ENCODE peak calls at places on chromosomes 11 and 22, in nine cellular contexts. X is CD4-positive, alpha-beta memory T cell; I is uterus; R is left ventricle myocardium inferior; U is GM23248; W is Peyer's patch; J is prostate gland; Y is sigmoid colon; C is SJSA1. Z is an unnamed sample.

GRCh38 chr11:110376711-110377324 is 52.9 kb upstream of the FDX1 start:
- DNase-seq in J (peak; percentile 70), U (peak; percentile 82), R (peak; percentile 50), W (peak; percentile 47), X (no peak), I (peak; percentile 64), Y (peak; percentile 87), C (peak; percentile 78), Z (peak; percentile 68)

GRCh38 chr11:34632105-34632780 is 11.3 kb downstream of the EHF start:
- DNase-seq in J (peak; percentile 76), R (no peak), U (peak; percentile 42), X (no peak), C (no peak), Y (no peak), W (no peak), I (no peak), Z (no peak)

GRCh38 chr22:38078046-38078840 is 5.7 kb downstream of the SLC16A8 start:
- DNase-seq in C (no peak), W (no peak), I (no peak), Y (peak; percentile 62), R (no peak), U (no peak), J (no peak), X (no peak), Z (no peak)

GRCh38 chr11:1487091-1487850 is 692 bp upstream of the MOB2 start:
- DNase-seq in Y (peak; percentile 74), U (no peak), I (no peak), W (peak; percentile 42), J (no peak), C (no peak), X (no peak), R (peak; percentile 11), Z (no peak)

GRCh38 chr11:119585038-119585666 is 143.8 kb downstream of the NECTIN1 start:
- DNase-seq in U (peak; percentile 10), X (no peak), R (no peak), W (no peak), C (no peak), I (peak; percentile 22), Y (no peak), J (peak; percentile 84), Z (no peak)

GRCh38 chr11:58963551-58964075 is 24.3 kb downstream of the GLYATL1 start:
- DNase-seq in X (no peak), W (no peak), U (peak; percentile 40), C (no peak), R (no peak), Y (no peak), I (no peak), J (peak; percentile 66), Z (no peak)

GRCh38 chr22:39448205-39449054 is 8.4 kb upstream of the MGAT3 start:
- DNase-seq in U (no peak), X (no peak), Y (no peak), J (peak; percentile 34), W (no peak), C (no peak), R (no peak), I (no peak), Z (peak; percentile 48)

GRCh38 chr11:111957663-111958415 is 20.7 kb downstream of the DIXDC1 start:
- DNase-seq in C (no peak), U (no peak), Y (no peak), I (no peak), R (no peak), W (no peak), J (no peak), X (no peak), Z (no peak)

GRCh38 chr22:49789289-49790141 is 38.2 kb downstream of the BRD1 start:
- DNase-seq in W (no peak), C (no peak), X (peak; percentile 69), R (peak; percentile 65), I (peak; percentile 41), U (peak; percentile 67), J (no peak), Y (no peak), Z (no peak)

GRCh38 chr22:31901388-31902137 is 42.8 kb upstream of the YWHAH start:
- DNase-seq in C (no peak), W (no peak), R (no peak), U (no peak), J (no peak), Y (no peak), X (no peak), I (no peak), Z (no peak)

GRCh38 chr11:118998388-118998717 is 415 bp downstream of the CENATAC start:
- DNase-seq in Y (no peak), W (no peak), I (no peak), X (no peak), J (no peak), R (no peak), C (no peak), U (peak; percentile 36), Z (no peak)

GRCh38 chr11:20474176-20474950 is 86.8 kb downstream of the PRMT3 start:
- DNase-seq in U (no peak), J (no peak), C (no peak), Y (no peak), X (no peak), R (peak; percentile 18), I (no peak), W (no peak), Z (no peak)

GRCh38 chr22:46090051-46090591 is 60.2 kb upstream of the PPARA start:
- DNase-seq in X (no peak), I (peak; percentile 69), C (no peak), U (peak; percentile 69), J (no peak), W (peak; percentile 44), R (peak; percentile 60), Y (peak; percentile 88), Z (no peak)

GRCh38 chr11:76798656-76799055 is 15.5 kb downstream of the TSKU start:
- DNase-seq in I (no peak), C (no peak), X (no peak), W (no peak), R (no peak), U (no peak), Y (peak; percentile 72), J (no peak), Z (no peak)

GRCh38 chr11:639324-639977 is 2.4 kb downstream of the DRD4 start:
- DNase-seq in U (peak; percentile 53), C (no peak), Y (no peak), R (no peak), J (no peak), X (no peak), I (no peak), W (peak; percentile 19), Z (no peak)

GRCh38 chr11:71078482-71078881 is 173.9 kb downstream of the SHANK2 start:
- DNase-seq in U (peak; percentile 26), W (no peak), X (no peak), J (no peak), R (no peak), Y (no peak), C (peak; percentile 71), I (no peak), Z (no peak)

GRCh38 chr22:44818727-44819126 is 66.4 kb downstream of the ARHGAP8 start:
- DNase-seq in Y (no peak), U (no peak), R (no peak), J (no peak), C (no peak), I (no peak), W (no peak), X (no peak), Z (no peak)

DNA sequence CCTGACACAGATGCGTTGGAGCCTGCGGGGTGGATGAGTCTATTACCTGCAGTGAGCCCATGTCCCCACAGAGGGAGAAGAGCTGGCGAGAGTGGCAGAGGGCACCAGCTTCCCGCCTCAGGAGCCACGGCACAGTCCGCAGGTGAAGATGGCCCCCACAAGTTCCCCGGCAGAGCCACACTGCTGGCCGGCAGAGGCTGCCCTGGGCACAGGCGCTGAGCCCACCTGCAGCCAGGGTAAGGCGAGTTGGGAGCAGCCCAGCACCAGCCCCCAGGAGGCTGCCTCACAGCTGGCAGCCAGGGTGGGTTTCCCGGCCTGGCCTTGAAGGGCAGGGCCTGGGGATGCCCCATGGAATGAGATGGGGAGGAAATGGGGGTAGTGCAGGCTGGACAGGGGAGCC is 5.2 kb upstream of the SUSD2 start:
- DNase-seq in R (no peak), I (no peak), Y (no peak), J (no peak), X (peak; percentile 1), C (no peak), W (no peak), U (no peak), Z (no peak)
- H3K27ac ChIP-seq in R (peak overlapping the region; percentile 86), I (peak overlapping the region; percentile 65), Y (peak overlapping the region; percentile 82), J (peak overlapping the region; percentile 8), X (no peak overlapping the region), C (no peak overlapping the region), W (no peak overlapping the region), U (no peak overlapping the region), Z (no peak overlapping the region)

GRCh38 chr11:64027619-64028397 is 7.9 kb upstream of the FLRT1 start:
- DNase-seq in Y (no peak), J (no peak), W (no peak), R (no peak), X (no peak), U (no peak), C (no peak), I (no peak), Z (peak; percentile 29)
- H3K4me1 ChIP-seq in Y (peaks cover 7% of the 10 kb centered on the region), J (no peaks in the 10 kb centered on the region), W (no peaks in the 10 kb centered on the region), R (peaks cover 18% of the 10 kb centered on the region), X (no peaks in the 10 kb centered on the region), U (no peaks in the 10 kb centered on the region), C (peaks cover 20% of the 10 kb centered on the region), I (no peaks in the 10 kb centered on the region), Z (peaks cover 15% of the 10 kb centered on the region)

GRCh38 chr11:44565008-44565745 is at the start of gene CD82:
- DNase-seq in W (peak; percentile 100), I (peak; percentile 100), J (peak; percentile 100), R (peak; percentile 100), U (peak; percentile 100), X (peak; percentile 93), C (peak; percentile 100), Y (peak; percentile 100), Z (peak; percentile 97)
- H3K27ac ChIP-seq in W (peak within 1 kb of the TSS; percentile 83), I (peak within 1 kb of the TSS; percentile 94), J (peak within 1 kb of the TSS; percentile 99), R (peak within 1 kb of the TSS; percentile 98), U (peak within 1 kb of the TSS; percentile 99), X (peak within 1 kb of the TSS; percentile 82), C (peak within 1 kb of the TSS; percentile 88), Y (peak within 1 kb of the TSS; percentile 97), Z (no peak within 1 kb of the TSS)

DNA sequence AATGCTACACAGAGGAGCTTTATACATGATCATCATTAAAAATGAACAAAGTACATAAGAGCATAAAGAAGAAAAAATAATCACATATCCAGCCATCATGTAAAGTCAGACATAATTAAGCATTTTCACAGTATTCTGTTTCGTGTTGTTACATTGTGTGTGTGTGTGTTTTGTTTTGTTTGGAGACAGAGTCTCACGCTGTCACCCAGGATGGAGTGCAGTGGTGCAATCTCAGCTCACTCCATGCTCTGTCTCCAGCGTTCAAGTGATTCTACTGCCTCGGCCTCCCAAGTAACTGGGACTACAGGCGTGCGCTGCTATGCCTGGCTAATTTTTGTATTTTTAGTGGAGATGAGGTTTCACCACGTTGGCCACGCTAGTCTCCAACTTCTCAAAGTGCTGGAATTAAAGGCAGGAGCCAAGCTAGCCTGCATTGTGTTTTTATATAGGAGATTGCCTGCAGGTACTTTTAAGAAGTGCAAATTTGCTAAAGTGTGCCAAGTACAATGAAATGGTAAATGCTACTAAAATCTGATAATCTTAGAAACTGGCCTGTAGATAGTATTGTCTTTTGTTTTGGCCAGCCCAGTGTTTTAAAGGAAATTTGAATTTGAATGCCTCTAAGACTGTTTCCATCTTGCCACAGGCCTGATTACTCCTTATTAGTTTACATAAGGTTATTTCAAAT is 7.8 kb downstream of the CTSC start:
- DNase-seq in X (no peak), R (no peak), U (no peak), W (no peak), C (no peak), I (no peak), J (no peak), Y (no peak), Z (no peak)
- H3K4me1 ChIP-seq in X (peaks cover 92% of the 10 kb centered on the region), R (no peaks in the 10 kb centered on the region), U (peaks cover 8% of the 10 kb centered on the region), W (no peaks in the 10 kb centered on the region), C (no peaks in the 10 kb centered on the region), I (no peaks in the 10 kb centered on the region), J (no peaks in the 10 kb centered on the region), Y (no peaks in the 10 kb centered on the region), Z (peaks cover 39% of the 10 kb centered on the region)

Z was measured in OCI-LY7.